ENCODE peak calls at places on chromosomes 2 and 18, in nine cellular contexts. F is H9, J is fibroblast of the aortic adventitia, Q is astrocyte of the cerebellum, Y is kidney, D is pancreas, S is choroid plexus epithelial cell, M is neural progenitor cell, X is GM13977. W is an unnamed sample.
A peak's percentile ranks its signal among the peaks of the same experiment; 100 is the strongest.

GRCh38 chr2:109391243-109391642 is 222.5 kb downstream of the SEPTIN10 start:
- DNase-seq in F (no peak), J (no peak), Q (no peak), Y (no peak), D (no peak), S (no peak), M (no peak), X (no peak), W (no peak)

GRCh38 chr2:60335533-60336237 is 217.8 kb downstream of the BCL11A start:
- DNase-seq in F (no peak), J (no peak), Q (no peak), Y (no peak), D (peak; percentile 33), S (no peak), M (no peak), X (no peak), W (no peak)

GRCh38 chr18:50013363-50014138 is 181.4 kb downstream of the MYO5B start:
- DNase-seq in F (peak; percentile 32), J (no peak), Q (no peak), Y (no peak), D (no peak), S (peak; percentile 14), M (no peak), X (no peak), W (no peak)

GRCh38 chr2:45173513-45173912 is 164.3 kb upstream of the SIX2 start:
- DNase-seq in F (no peak), J (peak; percentile 98), Q (peak; percentile 34), Y (no peak), D (no peak), S (peak; percentile 90), M (no peak), X (no peak), W (no peak)

GRCh38 chr18:34976899-34977786 is 64.1 kb upstream of the MAPRE2 start:
- DNase-seq in F (peak; percentile 87), J (no peak), Q (no peak), Y (peak; percentile 92), D (peak; percentile 86), S (no peak), M (peak; percentile 78), X (peak; percentile 73), W (peak; percentile 88)

GRCh38 chr2:46277470-46278190 is 19.6 kb upstream of the EPAS1 start:
- DNase-seq in F (no peak), J (no peak), Q (no peak), Y (no peak), D (no peak), S (no peak), M (no peak), X (no peak), W (no peak)

GRCh38 chr2:215664847-215665525 is 229.1 kb upstream of the FN1 start:
- DNase-seq in F (no peak), J (peak; percentile 87), Q (peak; percentile 72), Y (no peak), D (no peak), S (peak; percentile 91), M (no peak), X (peak; percentile 28), W (no peak)

GRCh38 chr2:201072201-201072530 is 365 bp downstream of the NDUFB3 start:
- DNase-seq in F (no peak), J (no peak), Q (no peak), Y (no peak), D (no peak), S (no peak), M (no peak), X (no peak), W (no peak)

GRCh38 chr18:27005589-27005988 is 140.1 kb upstream of the AQP4 start:
- DNase-seq in F (no peak), J (peak; percentile 0), Q (no peak), Y (no peak), D (no peak), S (peak; percentile 24), M (peak; percentile 51), X (peak; percentile 8), W (no peak)

GRCh38 chr2:202009019-202009481 is 24.6 kb upstream of the FZD7 start:
- DNase-seq in F (no peak), J (no peak), Q (no peak), Y (peak; percentile 77), D (no peak), S (peak; percentile 38), M (no peak), X (no peak), W (no peak)

GRCh38 chr2:8539743-8540551 is 141.9 kb upstream of the ID2 start:
- DNase-seq in F (peak; percentile 65), J (no peak), Q (no peak), Y (peak; percentile 87), D (no peak), S (no peak), M (peak; percentile 21), X (no peak), W (no peak)

GRCh38 chr2:46434851-46435273 is 44.5 kb upstream of the TMEM247 start:
- DNase-seq in F (no peak), J (peak; percentile 55), Q (peak; percentile 51), Y (no peak), D (no peak), S (peak; percentile 95), M (no peak), X (no peak), W (no peak)

GRCh38 chr2:216661639-216662375 is 28.6 kb downstream of the IGFBP2 start:
- DNase-seq in F (no peak), J (no peak), Q (no peak), Y (no peak), D (no peak), S (no peak), M (no peak), X (no peak), W (peak; percentile 51)

GRCh38 chr18:6109743-6110142 is 214.4 kb upstream of the TMEM200C start:
- DNase-seq in F (no peak), J (no peak), Q (no peak), Y (no peak), D (no peak), S (no peak), M (no peak), X (no peak), W (no peak)

GRCh38 chr2:166365803-166366420 is 9.8 kb downstream of the SCN9A start:
- DNase-seq in F (no peak), J (no peak), Q (peak; percentile 28), Y (no peak), D (no peak), S (no peak), M (no peak), X (no peak), W (no peak)

GRCh38 chr2:62383843-62384242 is 122.2 kb downstream of the TMEM17 start:
- DNase-seq in F (no peak), J (no peak), Q (no peak), Y (no peak), D (no peak), S (peak; percentile 13), M (no peak), X (no peak), W (peak; percentile 17)

GRCh38 chr2:144505245-144505801 is 14.6 kb downstream of the ZEB2 start:
- DNase-seq in F (no peak), J (peak; percentile 93), Q (no peak), Y (no peak), D (no peak), S (no peak), M (peak; percentile 48), X (no peak), W (peak; percentile 53)

GRCh38 chr2:46461716-46462171 is 17.6 kb upstream of the TMEM247 start:
- DNase-seq in F (no peak), J (no peak), Q (no peak), Y (no peak), D (no peak), S (no peak), M (no peak), X (no peak), W (no peak)

GRCh38 chr18:23568739-23569138 is 17.6 kb downstream of the NPC1 start:
- DNase-seq in F (no peak), J (no peak), Q (no peak), Y (no peak), D (no peak), S (no peak), M (no peak), X (no peak), W (no peak)

GRCh38 chr18:864872-865273 is 39.8 kb upstream of the ADCYAP1 start:
- DNase-seq in F (peak; percentile 83), J (peak; percentile 85), Q (peak; percentile 66), Y (peak; percentile 84), D (peak; percentile 69), S (peak; percentile 89), M (peak; percentile 90), X (peak; percentile 60), W (peak; percentile 76)
- TF ChIP-seq CTCF in F (peak; percentile 99), J (peak; percentile 100), Q (peak; percentile 100), Y (peak; percentile 99), D (peak; percentile 97), S (peak; percentile 100), M (peak; percentile 99), X (peak; percentile 94), W (peak; percentile 97)

GRCh38 chr18:36630917-36631316 is 197.9 kb downstream of the TPGS2 start:
- DNase-seq in F (no peak), J (no peak), Q (no peak), Y (no peak), D (no peak), S (no peak), M (no peak), X (no peak), W (no peak)

GRCh38 chr18:36636237-36636792 is 192.5 kb downstream of the TPGS2 start:
- DNase-seq in F (no peak), J (no peak), Q (no peak), Y (no peak), D (no peak), S (no peak), M (no peak), X (no peak), W (no peak)

GRCh38 chr18:36634573-36635216 is 194.1 kb downstream of the TPGS2 start:
- DNase-seq in F (no peak), J (no peak), Q (no peak), Y (no peak), D (no peak), S (no peak), M (no peak), X (no peak), W (no peak)

GRCh38 chr18:36635414-36636096 is 193.2 kb downstream of the TPGS2 start:
- DNase-seq in F (no peak), J (no peak), Q (no peak), Y (no peak), D (no peak), S (no peak), M (no peak), X (peak; percentile 51), W (no peak)

GRCh38 chr18:36633961-36634412 is 194.8 kb downstream of the TPGS2 start:
- DNase-seq in F (no peak), J (no peak), Q (peak; percentile 22), Y (no peak), D (no peak), S (no peak), M (no peak), X (no peak), W (no peak)
- TF ChIP-seq CTCF in F (no peak), J (no peak), Q (no peak), Y (no peak), D (no peak), S (no peak), M (no peak), X (no peak), W (no peak)

GRCh38 chr2:55147041-55147440 is 85.1 kb downstream of the CLHC1 start:
- DNase-seq in F (no peak), J (no peak), Q (no peak), Y (no peak), D (no peak), S (no peak), M (no peak), X (no peak), W (no peak)
- TF ChIP-seq CTCF in F (no peak), J (no peak), Q (no peak), Y (no peak), D (no peak), S (no peak), M (no peak), X (no peak), W (no peak)

GRCh38 chr2:124027182-124027581 is 2.1 kb downstream of the CNTNAP5 start:
- DNase-seq in F (peak; percentile 47), J (peak; percentile 53), Q (no peak), Y (no peak), D (no peak), S (peak; percentile 62), M (peak; percentile 87), X (peak; percentile 71), W (peak; percentile 4)
- TF ChIP-seq CTCF in F (peak; percentile 89), J (peak; percentile 57), Q (peak; percentile 56), Y (peak; percentile 57), D (peak; percentile 37), S (peak; percentile 60), M (peak; percentile 85), X (peak; percentile 60), W (peak; percentile 45)